ENCODE peak calls at places on chromosomes 16 and 17, in five cellular contexts. R is K562, Y is HepG2, B is A549, I is upper lobe of left lung. W is an unnamed sample.

GRCh38 chr17:35555695-35556094 is 4.9 kb downstream of the SLFN14 start:
- ATAC-seq in I (no peak), Y (no peak), B (no peak), R (peak), W (no peak)

GRCh38 chr17:880074-880870 is 98.1 kb downstream of the MRM3 start:
- ATAC-seq in Y (no peak), R (no peak), B (no peak), I (peak), W (no peak)

GRCh38 chr17:31674305-31674704 is 184.7 kb downstream of the COPRS start:
- ATAC-seq in I (no peak), B (no peak), R (no peak), Y (no peak), W (no peak)

GRCh38 chr16:82643936-82644630 is 17.3 kb downstream of the CDH13 start:
- ATAC-seq in R (no peak), I (no peak), B (no peak), Y (no peak), W (no peak)

GRCh38 chr16:50244504-50245416 is 21.6 kb upstream of the ADCY7 start:
- ATAC-seq in B (peak), Y (peak), R (peak), I (no peak), W (no peak)

GRCh38 chr16:10122026-10122425 is 60.2 kb downstream of the GRIN2A start:
- ATAC-seq in Y (no peak), B (no peak), R (no peak), I (no peak), W (no peak)

GRCh38 chr16:11619327-11619851 is 32.7 kb upstream of the LITAF start:
- ATAC-seq in I (peak), B (no peak), R (no peak), Y (no peak), W (peak)

GRCh38 chr16:558298-559020 is 1.7 kb upstream of the PRR35 start:
- ATAC-seq in R (peak), I (no peak), Y (peak), B (no peak), W (no peak)

GRCh38 chr17:77959926-77960521 is 1.5 kb downstream of the TNRC6C start:
- ATAC-seq in I (no peak), Y (no peak), B (no peak), R (no peak), W (no peak)

GRCh38 chr17:2931426-2931825 is 132.0 kb downstream of the OR1D5 start:
- ATAC-seq in Y (no peak), R (no peak), I (no peak), B (no peak), W (no peak)

GRCh38 chr16:68395806-68396205 is 52.5 kb downstream of the SMPD3 start:
- ATAC-seq in R (no peak), Y (no peak), I (no peak), B (no peak), W (no peak)

GRCh38 chr17:35898283-35899070 is 18.3 kb upstream of the CCL5 start:
- ATAC-seq in Y (no peak), I (no peak), B (peak), R (peak), W (no peak)

DNA sequence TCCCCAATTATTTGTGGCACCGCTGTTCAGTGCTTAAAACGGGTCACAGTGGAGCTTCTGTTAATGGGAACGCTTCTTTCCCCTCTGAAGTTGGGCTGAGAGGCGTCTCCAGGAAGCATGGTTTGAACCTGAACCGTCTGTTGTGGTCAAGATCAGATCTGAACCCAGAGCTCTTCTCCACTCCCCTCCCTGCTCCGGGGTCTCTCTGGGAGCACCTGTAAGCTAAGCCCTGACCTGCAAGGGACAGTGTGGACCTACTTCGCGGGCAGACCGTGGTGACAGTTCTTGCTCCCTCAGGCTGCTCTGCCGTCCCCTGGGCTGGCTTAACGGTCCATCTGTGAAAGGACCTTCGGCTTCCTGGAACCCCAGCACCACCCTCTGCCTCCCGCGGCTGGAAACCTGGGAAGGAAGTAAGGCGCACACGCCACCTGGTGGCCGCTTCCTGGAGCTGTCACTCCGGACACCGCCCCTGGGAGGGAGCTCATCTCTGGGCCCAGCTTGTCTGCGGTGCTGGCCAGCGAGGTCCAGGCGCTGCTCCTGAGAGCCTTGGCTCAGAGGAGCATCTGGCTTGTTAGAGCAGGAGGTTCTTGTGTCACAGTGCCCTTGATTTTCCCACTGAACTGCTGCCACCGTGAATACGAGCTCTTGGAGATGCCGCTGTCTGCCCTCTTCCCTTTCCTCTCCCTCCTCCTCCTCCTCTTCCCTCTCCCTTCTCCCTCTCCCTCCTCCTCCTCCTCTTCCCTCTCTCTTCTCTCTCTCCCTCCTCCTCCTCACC is 518.5 kb upstream of the EEF2KMT start:
- ATAC-seq in R (peak), Y (peak), B (peak), I (peak), W (peak)
- H3K27ac ChIP-seq in R (no peak), Y (no peak), B (no peak), I (no peak), W (no peak)

DNA sequence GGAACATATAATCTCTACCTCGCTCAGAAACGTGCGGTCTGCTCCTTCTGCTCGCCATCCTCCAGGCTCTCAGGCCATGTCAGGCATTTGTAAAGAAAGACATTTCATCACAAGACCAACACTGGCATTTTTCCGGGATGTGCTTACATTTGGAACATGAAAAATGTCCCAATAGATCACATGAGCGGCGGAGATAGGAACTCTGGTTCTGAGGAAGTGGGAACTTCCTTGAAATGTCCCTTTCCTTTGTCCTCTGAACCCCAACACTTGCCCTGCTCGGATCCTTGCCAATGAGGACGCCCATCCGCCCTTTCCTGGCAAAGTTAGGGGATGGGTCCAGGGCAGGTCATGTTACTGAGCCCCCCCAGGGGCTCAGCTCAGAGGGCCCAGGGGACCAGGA is 130.5 kb downstream of the MAF start:
- ATAC-seq in B (no peak), Y (no peak), R (no peak), I (peak), W (peak)
- TF ChIP-seq EP300 in B (no peak), Y (no peak), R (no peak), I (no peak), W (no peak)

GRCh38 chr17:4498461-4499397 is at the start of gene SPNS2:
- ATAC-seq in B (peak), Y (peak), I (peak), R (peak), W (peak)
- H3K4me3 ChIP-seq in B (peak), Y (no peak), I (peak), R (no peak), W (peak)

GRCh38 chr16:28324887-28325279 is 32.6 kb downstream of the SBK1 start:
- ATAC-seq in R (no peak), B (no peak), Y (no peak), I (no peak), W (no peak)
- H3K27ac ChIP-seq in R (no peak), B (no peak), Y (no peak), I (no peak), W (no peak)

DNA sequence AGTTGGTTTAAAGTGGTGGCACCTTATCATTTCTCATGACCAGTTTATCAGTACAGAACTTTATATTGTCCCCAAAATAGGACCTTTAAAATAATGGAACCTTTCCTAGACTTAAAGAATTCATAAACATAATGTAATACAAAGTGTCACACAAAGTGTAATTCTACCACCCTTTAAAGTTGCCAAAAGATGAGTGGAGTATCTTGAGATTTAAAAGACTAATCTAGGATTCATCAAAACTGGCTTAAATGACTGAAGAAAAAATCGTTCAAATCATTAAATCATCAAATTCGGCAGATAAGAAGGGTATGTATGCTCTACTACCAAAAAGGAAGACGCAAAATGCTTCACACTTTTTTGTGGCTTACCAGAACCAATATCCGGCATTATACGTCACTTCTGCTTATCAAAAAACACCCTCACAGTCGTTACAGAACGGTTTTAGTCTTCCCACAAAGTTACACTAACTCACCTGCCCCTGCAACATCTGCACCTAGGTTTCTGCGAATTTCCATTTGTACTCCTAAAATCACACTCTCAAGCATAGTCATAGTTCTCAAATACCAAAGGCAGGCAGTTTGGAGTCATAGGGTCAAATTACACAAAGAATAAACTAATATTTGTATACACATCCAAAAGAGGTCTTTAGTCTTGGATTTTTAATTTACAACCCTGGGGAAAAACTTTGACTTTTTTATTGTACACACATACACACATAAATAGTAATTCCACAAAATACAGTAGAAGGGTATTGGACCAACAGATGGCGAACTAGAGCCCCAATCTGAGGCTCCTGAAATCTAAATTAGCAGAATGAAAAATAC is 1.4 kb upstream of the KANSL1 start:
- ATAC-seq in R (no peak), Y (no peak), B (no peak), I (no peak), W (no peak)
- TF ChIP-seq EP300 in R (peak), Y (no peak), B (no peak), I (no peak), W (no peak)